ENCODE peak calls at places on chromosomes 3 and 15, in seven cellular contexts. E is C1 segment of cervical spinal cord, C is cerebellum, I is EL, F is NCI-H226, Z is breast epithelium, M is MCF 10A. B is an unnamed sample.

GRCh38 chr3:128748527-128748926 is 22.5 kb downstream of the RAB7A start:
- DNase-seq in E (no peak), C (no peak), I (no peak), F (no peak), Z (no peak), M (no peak), B (no peak)

GRCh38 chr3:47890037-47890831 is 87.3 kb downstream of the DHX30 start:
- DNase-seq in E (no peak), C (no peak), I (no peak), F (no peak), Z (no peak), M (no peak), B (no peak)

GRCh38 chr3:17901893-17902292 is 159.5 kb upstream of the TBC1D5 start:
- DNase-seq in E (no peak), C (no peak), I (no peak), F (peak), Z (no peak), M (no peak), B (no peak)

GRCh38 chr15:40493089-40493840 is 22.5 kb downstream of the CHST14 start:
- DNase-seq in E (no peak), C (no peak), I (peak), F (no peak), Z (no peak), M (peak), B (no peak)

GRCh38 chr15:33344111-33344510 is 33.3 kb downstream of the RYR3 start:
- DNase-seq in E (no peak), C (no peak), I (no peak), F (no peak), Z (no peak), M (no peak), B (no peak)

GRCh38 chr3:193207290-193207689 is 33.7 kb upstream of the PLAAT1 start:
- DNase-seq in E (no peak), C (no peak), I (no peak), F (no peak), Z (no peak), M (no peak), B (no peak)

GRCh38 chr3:36992806-36993325 is at the start of gene EPM2AIP1:
- DNase-seq in E (no peak), C (peak), I (no peak), F (no peak), Z (no peak), M (peak), B (no peak)

GRCh38 chr3:52555056-52555455 is 18.7 kb downstream of the UQCC5 start:
- DNase-seq in E (no peak), C (no peak), I (no peak), F (no peak), Z (no peak), M (no peak), B (no peak)

GRCh38 chr15:89828324-89829145 is 13.9 kb upstream of the ANPEP start:
- DNase-seq in E (no peak), C (no peak), I (peak), F (peak), Z (no peak), M (peak), B (no peak)

GRCh38 chr3:113744941-113745272 is 1.1 kb downstream of the NAA50 start:
- DNase-seq in E (no peak), C (no peak), I (no peak), F (no peak), Z (no peak), M (no peak), B (no peak)

GRCh38 chr3:123571264-123571972 is 13.4 kb downstream of the HACD2 start:
- DNase-seq in E (peak), C (no peak), I (no peak), F (no peak), Z (no peak), M (no peak), B (no peak)

GRCh38 chr3:30643763-30644462 is 37.5 kb downstream of the TGFBR2 start:
- DNase-seq in E (no peak), C (no peak), I (no peak), F (no peak), Z (no peak), M (no peak), B (no peak)

GRCh38 chr3:184848934-184849333 is 37.0 kb downstream of the VPS8 start:
- DNase-seq in E (no peak), C (no peak), I (no peak), F (no peak), Z (no peak), M (no peak), B (no peak)

GRCh38 chr3:15339786-15340215 is 7.4 kb upstream of the SH3BP5 start:
- DNase-seq in E (no peak), C (no peak), I (peak), F (peak), Z (no peak), M (peak), B (no peak)

GRCh38 chr3:7456376-7456775 is 595.5 kb downstream of the GRM7 start:
- DNase-seq in E (no peak), C (no peak), I (no peak), F (no peak), Z (no peak), M (no peak), B (no peak)

GRCh38 chr15:62066663-62067447 is at the start of gene C2CD4A:
- DNase-seq in E (no peak), C (peak), I (peak), F (peak), Z (peak), M (peak), B (peak)

GRCh38 chr15:45187894-45188830 is at the start of gene SHF:
- DNase-seq in E (peak), C (peak), I (peak), F (no peak), Z (peak), M (no peak), B (no peak)

GRCh38 chr3:42926310-42926709 is 20.4 kb downstream of the ZNF662 start:
- DNase-seq in E (no peak), C (no peak), I (no peak), F (no peak), Z (no peak), M (no peak), B (no peak)

GRCh38 chr15:69265347-69265955 is 33.3 kb upstream of the PAQR5 start:
- DNase-seq in E (no peak), C (peak), I (peak), F (peak), Z (no peak), M (peak), B (no peak)

B was measured in lower leg skin.